ENCODE peak calls at places on chromosomes 3 and 15, in seven cellular contexts. X, C, Q, O, M, I and S are unnamed samples.

GRCh38 chr15:36907295-36907694 is 193.1 kb downstream of the MEIS2 start:
- DNase-seq in X (no peak), C (no peak), Q (no peak), O (no peak), M (no peak), I (no peak), S (no peak)

GRCh38 chr15:55683366-55683765 is 59.6 kb downstream of the PRTG start:
- DNase-seq in X (no peak), C (no peak), Q (no peak), O (no peak), M (no peak), I (no peak), S (no peak)

GRCh38 chr15:62844564-62845235 is 197.8 kb upstream of the TPM1 start:
- DNase-seq in X (no peak), C (no peak), Q (no peak), O (no peak), M (no peak), I (no peak), S (no peak)

GRCh38 chr15:26038693-26039092 is 175.6 kb upstream of the ATP10A start:
- DNase-seq in X (no peak), C (no peak), Q (no peak), O (no peak), M (no peak), I (no peak), S (no peak)

GRCh38 chr3:150412599-150413069 is 4.5 kb downstream of the TSC22D2 start:
- DNase-seq in X (peak), C (peak), Q (peak), O (no peak), M (no peak), I (no peak), S (peak)

GRCh38 chr3:160950542-160950941 is 154.6 kb downstream of the B3GALNT1 start:
- DNase-seq in X (no peak), C (no peak), Q (no peak), O (no peak), M (no peak), I (no peak), S (no peak)

GRCh38 chr3:179528786-179529185 is 33.9 kb upstream of the ACTL6A start:
- DNase-seq in X (no peak), C (no peak), Q (peak), O (no peak), M (no peak), I (no peak), S (peak)

GRCh38 chr15:63945005-63945788 is 101.1 kb downstream of the DAPK2 start:
- DNase-seq in X (peak), C (peak), Q (peak), O (peak), M (peak), I (peak), S (peak)

GRCh38 chr15:46450810-46451182 is 816.0 kb downstream of the SQOR start:
- DNase-seq in X (no peak), C (no peak), Q (no peak), O (no peak), M (no peak), I (no peak), S (no peak)

GRCh38 chr3:64318001-64318400 is 92.7 kb upstream of the PRICKLE2 start:
- DNase-seq in X (no peak), C (no peak), Q (peak), O (no peak), M (no peak), I (no peak), S (no peak)

GRCh38 chr15:70762469-70763119 is 764 bp downstream of the UACA start:
- DNase-seq in X (peak), C (peak), Q (peak), O (peak), M (peak), I (no peak), S (peak)

GRCh38 chr3:131110087-131110486 is 83.4 kb downstream of the NEK11 start:
- DNase-seq in X (no peak), C (peak), Q (peak), O (peak), M (no peak), I (no peak), S (peak)

GRCh38 chr3:115999001-115999400 is 375.7 kb downstream of the GAP43 start:
- DNase-seq in X (no peak), C (no peak), Q (no peak), O (no peak), M (no peak), I (no peak), S (no peak)

GRCh38 chr3:179069762-179070390 is 1.7 kb downstream of the ZMAT3 start:
- DNase-seq in X (no peak), C (peak), Q (peak), O (no peak), M (no peak), I (no peak), S (peak)

GRCh38 chr3:126542340-126543241 is 16.1 kb downstream of the C3orf22 start:
- DNase-seq in X (no peak), C (no peak), Q (no peak), O (no peak), M (no peak), I (no peak), S (no peak)

GRCh38 chr3:98680723-98681122 is 82.4 kb upstream of the ST3GAL6 start:
- DNase-seq in X (no peak), C (no peak), Q (peak), O (no peak), M (no peak), I (no peak), S (peak)

GRCh38 chr3:173398111-173398479 is 551 bp downstream of the NLGN1 start:
- DNase-seq in X (peak), C (no peak), Q (no peak), O (peak), M (no peak), I (no peak), S (peak)

GRCh38 chr3:194169595-194169994 is 33.6 kb downstream of the HES1 start:
- DNase-seq in X (no peak), C (no peak), Q (no peak), O (no peak), M (no peak), I (no peak), S (no peak)

GRCh38 chr15:48865387-48866079 is 12.4 kb upstream of the EID1 start:
- DNase-seq in X (no peak), C (no peak), Q (peak), O (no peak), M (no peak), I (no peak), S (no peak)

GRCh38 chr15:66898656-66899402 is 166.6 kb upstream of the SMAD3 start:
- DNase-seq in X (no peak), C (no peak), Q (no peak), O (no peak), M (no peak), I (no peak), S (no peak)